ENCODE peak calls at places on chromosome 19, in nine cellular contexts. L is activated T-helper 2 cell treated with anti-CD3 and anti-CD28 coated beads, Interferon-gamma antibody, Interleukin-2, Interleukin-4, amounts not matched to agents 10 μg/mL and 5 μg/mL and 100 μg/mL, durations not matched to agents 14 hours and 24 hours and 36 hours; W is colonic mucosa; I is stimulated activated CD4-positive, alpha-beta T cell treated with anti-CD3 and anti-CD28 coated beads, Interleukin-12 subunit alpha, Interleukin-12 subunit beta, amount 100 ng/mL, for 24 hours; Q is EH; N is activated CD8-positive, alpha-beta memory T cell treated with anti-CD3 and anti-CD28 coated beads, Interleukin-2, amount 10 ng/mL, durations not matched to agents 7 days and 5 days; X is Peyer's patch; U is nucleus accumbens; K is AG09319. E is an unnamed sample.

GRCh38 chr19:15223649-15224371 is 8.4 kb downstream of the EPHX3 start:
- DNase-seq in L (no peak), W (no peak), I (no peak), Q (peak; percentile 43), N (no peak), X (no peak), U (peak; percentile 50), K (no peak), E (no peak)

GRCh38 chr19:18596752-18597157 is 8.2 kb downstream of the REX1BD start:
- DNase-seq in L (no peak), W (peak; percentile 66), I (no peak), Q (peak; percentile 17), N (no peak), X (peak; percentile 74), U (no peak), K (no peak), E (no peak)

GRCh38 chr19:5803752-5804515 is 933 bp upstream of the NRTN start:
- DNase-seq in L (peak; percentile 93), W (peak; percentile 94), I (peak; percentile 84), Q (peak; percentile 85), N (peak; percentile 94), X (peak; percentile 94), U (peak; percentile 15), K (peak; percentile 37), E (peak; percentile 75)

GRCh38 chr19:10110076-10110971 is 1.2 kb upstream of the P2RY11 start:
- DNase-seq in L (no peak), W (no peak), I (no peak), Q (no peak), N (no peak), X (no peak), U (no peak), K (no peak), E (no peak)

GRCh38 chr19:18708452-18709231 is 25.2 kb downstream of the CRTC1 start:
- DNase-seq in L (no peak), W (no peak), I (no peak), Q (no peak), N (no peak), X (no peak), U (no peak), K (no peak), E (no peak)

GRCh38 chr19:1079566-1080111 is 12.7 kb downstream of the ARHGAP45 start:
- DNase-seq in L (peak; percentile 73), W (peak; percentile 39), I (no peak), Q (no peak), N (peak; percentile 93), X (peak; percentile 79), U (no peak), K (no peak), E (no peak)

GRCh38 chr19:48713041-48713863 is 6.3 kb downstream of the MAMSTR start:
- DNase-seq in L (no peak), W (no peak), I (no peak), Q (peak; percentile 27), N (no peak), X (no peak), U (no peak), K (no peak), E (no peak)

GRCh38 chr19:42528354-42529247 is at the start of gene CEACAM1:
- DNase-seq in L (peak; percentile 63), W (peak; percentile 89), I (peak; percentile 21), Q (peak; percentile 9), N (peak; percentile 83), X (peak; percentile 92), U (no peak), K (no peak), E (no peak)

GRCh38 chr19:32816555-32817099 is 52.9 kb downstream of the SLC7A9 start:
- DNase-seq in L (no peak), W (no peak), I (no peak), Q (no peak), N (no peak), X (no peak), U (no peak), K (no peak), E (no peak)

GRCh38 chr19:48319647-48320537 is 5.5 kb upstream of the EMP3 start:
- DNase-seq in L (peak; percentile 65), W (peak; percentile 92), I (peak; percentile 54), Q (peak; percentile 81), N (peak; percentile 87), X (peak; percentile 94), U (peak; percentile 52), K (peak; percentile 42), E (peak; percentile 58)

GRCh38 chr19:47768604-47769003 is 9.9 kb upstream of the SELENOW start:
- DNase-seq in L (no peak), W (no peak), I (no peak), Q (no peak), N (no peak), X (no peak), U (no peak), K (no peak), E (no peak)

GRCh38 chr19:51552996-51553725 is 17.9 kb upstream of the ZNF175 start:
- DNase-seq in L (no peak), W (peak; percentile 63), I (peak; percentile 21), Q (peak; percentile 65), N (peak; percentile 67), X (peak; percentile 70), U (no peak), K (no peak), E (no peak)

GRCh38 chr19:33624586-33625153 is 2.9 kb downstream of the CHST8 start:
- DNase-seq in L (no peak), W (no peak), I (no peak), Q (no peak), N (no peak), X (no peak), U (no peak), K (no peak), E (no peak)

GRCh38 chr19:17441241-17442135 is 7.0 kb downstream of the TMEM221 start:
- DNase-seq in L (no peak), W (no peak), I (no peak), Q (peak; percentile 46), N (peak; percentile 46), X (no peak), U (no peak), K (no peak), E (no peak)

GRCh38 chr19:52992109-52993004 is 21.4 kb upstream of the ERVV-1 start:
- DNase-seq in L (no peak), W (peak; percentile 32), I (no peak), Q (peak; percentile 5), N (no peak), X (peak; percentile 49), U (no peak), K (no peak), E (no peak)

GRCh38 chr19:850221-850978 is 1.7 kb upstream of the ELANE start:
- DNase-seq in L (no peak), W (peak; percentile 75), I (no peak), Q (peak; percentile 95), N (no peak), X (peak; percentile 84), U (no peak), K (peak; percentile 88), E (peak; percentile 94)

GRCh38 chr19:17370026-17370587 is 7.0 kb downstream of the PLVAP start:
- DNase-seq in L (no peak), W (no peak), I (no peak), Q (peak; percentile 37), N (no peak), X (no peak), U (no peak), K (no peak), E (no peak)

GRCh38 chr19:16325161-16325527 is 518 bp downstream of the KLF2 start:
- DNase-seq in L (peak; percentile 49), W (peak; percentile 44), I (no peak), Q (peak; percentile 40), N (peak; percentile 66), X (peak; percentile 74), U (no peak), K (no peak), E (no peak)

GRCh38 chr19:7442423-7442822 is 46.4 kb downstream of the PEX11G start:
- DNase-seq in L (no peak), W (no peak), I (no peak), Q (no peak), N (no peak), X (no peak), U (no peak), K (no peak), E (no peak)

GRCh38 chr19:12875086-12875485 is 6.2 kb downstream of the DNASE2 start:
- DNase-seq in L (no peak), W (no peak), I (no peak), Q (no peak), N (no peak), X (no peak), U (no peak), K (no peak), E (no peak)